ENCODE peak calls at places on chromosomes 7 and 10, in seven cellular contexts. Y, L, S, D, U, B and R are unnamed samples.

GRCh38 chr7:156986378-156986777 is 24.1 kb downstream of the MNX1 start:
- DNase-seq in D (no peak), S (no peak), U (no peak), B (no peak), L (no peak), Y (no peak), R (no peak)

GRCh38 chr7:6359021-6359420 is 86.6 kb upstream of the CYTH3 start:
- DNase-seq in D (no peak), L (no peak), B (no peak), Y (no peak), S (no peak), U (no peak), R (no peak)

GRCh38 chr10:13924020-13924725 is 337.4 kb downstream of the PRPF18 start:
- DNase-seq in L (no peak), U (no peak), Y (peak; percentile 71), S (no peak), D (no peak), B (no peak), R (peak; percentile 81)

GRCh38 chr10:31320179-31320597 is 1.2 kb downstream of the ZEB1 start:
- DNase-seq in U (peak; percentile 61), B (no peak), L (peak; percentile 27), D (peak; percentile 70), Y (peak; percentile 68), S (peak; percentile 65), R (peak; percentile 26)

GRCh38 chr7:1842321-1843221 is 172.5 kb downstream of the ELFN1 start:
- DNase-seq in B (no peak), Y (peak; percentile 56), S (no peak), L (no peak), U (no peak), D (peak; percentile 72), R (no peak)

GRCh38 chr10:78784454-78785414 is 284.0 kb upstream of the ZMIZ1 start:
- DNase-seq in L (no peak), B (no peak), D (no peak), Y (no peak), U (no peak), S (no peak), R (no peak)

GRCh38 chr10:4334853-4335252 is 491.2 kb upstream of the AKR1E2 start:
- DNase-seq in L (no peak), S (no peak), Y (no peak), B (no peak), D (no peak), U (no peak), R (no peak)

GRCh38 chr7:98521089-98521692 is 95.9 kb upstream of the NPTX2 start:
- DNase-seq in B (no peak), S (no peak), U (no peak), D (no peak), L (no peak), Y (no peak), R (no peak)